ENCODE peak calls at places on chromosomes 13 and 19, in nine cellular contexts. One of them, this sample, is unnamed.

GRCh38 chr19:531009-531752 is 379 bp upstream of the CDC34 start:
- DNase-seq in left ventricle myocardium inferior: peak; percentile 84
- DNase-seq in T-helper 9 cell: peak; percentile 85
- DNase-seq in substantia nigra: no peak
- DNase-seq in posterior cingulate gyrus: peak; percentile 58
- DNase-seq in globus pallidus: peak; percentile 71
- DNase-seq in fibroblast of the aortic adventitia: peak; percentile 74
- DNase-seq in Right ventricle myocardium superior: peak; percentile 91
- DNase-seq in T47D: peak; percentile 95
- DNase-seq in this sample: peak; percentile 70

GRCh38 chr13:78762825-78763224 is 103.9 kb upstream of the OBI1 start:
- DNase-seq in fibroblast of the aortic adventitia: no peak
- DNase-seq in substantia nigra: no peak
- DNase-seq in Right ventricle myocardium superior: no peak
- DNase-seq in left ventricle myocardium inferior: no peak
- DNase-seq in posterior cingulate gyrus: no peak
- DNase-seq in T-helper 9 cell: no peak
- DNase-seq in globus pallidus: no peak
- DNase-seq in T47D: no peak
- DNase-seq in this sample: no peak

GRCh38 chr13:66835040-66835628 is 395.0 kb downstream of the PCDH9 start:
- DNase-seq in left ventricle myocardium inferior: peak; percentile 84
- DNase-seq in T47D: no peak
- DNase-seq in posterior cingulate gyrus: peak; percentile 71
- DNase-seq in fibroblast of the aortic adventitia: peak; percentile 19
- DNase-seq in Right ventricle myocardium superior: peak; percentile 90
- DNase-seq in substantia nigra: peak; percentile 54
- DNase-seq in T-helper 9 cell: no peak
- DNase-seq in globus pallidus: peak; percentile 90
- DNase-seq in this sample: no peak

GRCh38 chr13:97133955-97134354 is 88.2 kb upstream of the MBNL2 start:
- DNase-seq in posterior cingulate gyrus: no peak
- DNase-seq in Right ventricle myocardium superior: no peak
- DNase-seq in T47D: no peak
- DNase-seq in T-helper 9 cell: no peak
- DNase-seq in globus pallidus: no peak
- DNase-seq in fibroblast of the aortic adventitia: no peak
- DNase-seq in left ventricle myocardium inferior: no peak
- DNase-seq in substantia nigra: no peak
- DNase-seq in this sample: no peak

GRCh38 chr13:75855847-75856246 is 219.7 kb downstream of the LMO7 start:
- DNase-seq in posterior cingulate gyrus: no peak
- DNase-seq in Right ventricle myocardium superior: no peak
- DNase-seq in T47D: no peak
- DNase-seq in substantia nigra: no peak
- DNase-seq in T-helper 9 cell: no peak
- DNase-seq in left ventricle myocardium inferior: no peak
- DNase-seq in globus pallidus: no peak
- DNase-seq in fibroblast of the aortic adventitia: no peak
- DNase-seq in this sample: no peak

GRCh38 chr13:99218969-99219368 is 18.3 kb downstream of the UBAC2 start:
- DNase-seq in T-helper 9 cell: peak; percentile 47
- DNase-seq in T47D: no peak
- DNase-seq in Right ventricle myocardium superior: no peak
- DNase-seq in left ventricle myocardium inferior: no peak
- DNase-seq in globus pallidus: no peak
- DNase-seq in substantia nigra: no peak
- DNase-seq in fibroblast of the aortic adventitia: no peak
- DNase-seq in posterior cingulate gyrus: no peak
- DNase-seq in this sample: peak; percentile 60

GRCh38 chr13:42393573-42394360 is 121.8 kb downstream of the AKAP11 start:
- DNase-seq in Right ventricle myocardium superior: no peak
- DNase-seq in left ventricle myocardium inferior: no peak
- DNase-seq in globus pallidus: no peak
- DNase-seq in substantia nigra: no peak
- DNase-seq in T-helper 9 cell: no peak
- DNase-seq in posterior cingulate gyrus: no peak
- DNase-seq in fibroblast of the aortic adventitia: no peak
- DNase-seq in T47D: no peak
- DNase-seq in this sample: no peak

GRCh38 chr19:457636-458035 is 3.2 kb downstream of the SHC2 start:
- DNase-seq in globus pallidus: no peak
- DNase-seq in posterior cingulate gyrus: no peak
- DNase-seq in left ventricle myocardium inferior: no peak
- DNase-seq in T47D: no peak
- DNase-seq in substantia nigra: no peak
- DNase-seq in Right ventricle myocardium superior: peak; percentile 27
- DNase-seq in fibroblast of the aortic adventitia: no peak
- DNase-seq in T-helper 9 cell: no peak
- DNase-seq in this sample: no peak

GRCh38 chr19:18725755-18726416 is 42.4 kb downstream of the CRTC1 start:
- DNase-seq in fibroblast of the aortic adventitia: no peak
- DNase-seq in posterior cingulate gyrus: no peak
- DNase-seq in substantia nigra: no peak
- DNase-seq in T47D: no peak
- DNase-seq in Right ventricle myocardium superior: no peak
- DNase-seq in T-helper 9 cell: no peak
- DNase-seq in globus pallidus: no peak
- DNase-seq in left ventricle myocardium inferior: no peak
- DNase-seq in this sample: no peak

GRCh38 chr13:102645701-102646100 is 48.9 kb downstream of the TPP2 start:
- DNase-seq in globus pallidus: no peak
- DNase-seq in posterior cingulate gyrus: no peak
- DNase-seq in T47D: no peak
- DNase-seq in left ventricle myocardium inferior: no peak
- DNase-seq in T-helper 9 cell: no peak
- DNase-seq in Right ventricle myocardium superior: no peak
- DNase-seq in fibroblast of the aortic adventitia: no peak
- DNase-seq in substantia nigra: no peak
- DNase-seq in this sample: no peak

GRCh38 chr19:55175117-55175867 is 4.8 kb downstream of the SYT5 start:
- DNase-seq in globus pallidus: no peak
- DNase-seq in T47D: no peak
- DNase-seq in fibroblast of the aortic adventitia: no peak
- DNase-seq in posterior cingulate gyrus: peak; percentile 40
- DNase-seq in left ventricle myocardium inferior: no peak
- DNase-seq in Right ventricle myocardium superior: no peak
- DNase-seq in T-helper 9 cell: no peak
- DNase-seq in substantia nigra: no peak
- DNase-seq in this sample: no peak

GRCh38 chr13:30561506-30561905 is 56.2 kb upstream of the USPL1 start:
- DNase-seq in fibroblast of the aortic adventitia: no peak
- DNase-seq in T47D: no peak
- DNase-seq in Right ventricle myocardium superior: no peak
- DNase-seq in T-helper 9 cell: no peak
- DNase-seq in globus pallidus: no peak
- DNase-seq in left ventricle myocardium inferior: no peak
- DNase-seq in posterior cingulate gyrus: no peak
- DNase-seq in substantia nigra: no peak
- DNase-seq in this sample: no peak

GRCh38 chr13:48294670-48295069 is 8.9 kb upstream of the RB1 start:
- DNase-seq in globus pallidus: no peak
- DNase-seq in posterior cingulate gyrus: no peak
- DNase-seq in Right ventricle myocardium superior: no peak
- DNase-seq in substantia nigra: no peak
- DNase-seq in T-helper 9 cell: no peak
- DNase-seq in T47D: no peak
- DNase-seq in left ventricle myocardium inferior: no peak
- DNase-seq in fibroblast of the aortic adventitia: no peak
- DNase-seq in this sample: no peak

GRCh38 chr13:44818428-44818827 is 170.8 kb downstream of the NUFIP1 start:
- DNase-seq in left ventricle myocardium inferior: no peak
- DNase-seq in globus pallidus: no peak
- DNase-seq in posterior cingulate gyrus: no peak
- DNase-seq in fibroblast of the aortic adventitia: no peak
- DNase-seq in substantia nigra: no peak
- DNase-seq in T47D: peak; percentile 23
- DNase-seq in Right ventricle myocardium superior: no peak
- DNase-seq in T-helper 9 cell: no peak
- DNase-seq in this sample: no peak

GRCh38 chr19:49691243-49692101 is 556 bp downstream of the CPT1C start:
- DNase-seq in T47D: no peak
- DNase-seq in globus pallidus: peak; percentile 78
- DNase-seq in substantia nigra: peak; percentile 40
- DNase-seq in fibroblast of the aortic adventitia: peak; percentile 72
- DNase-seq in posterior cingulate gyrus: peak; percentile 82
- DNase-seq in T-helper 9 cell: no peak
- DNase-seq in left ventricle myocardium inferior: peak; percentile 68
- DNase-seq in Right ventricle myocardium superior: peak; percentile 80
- DNase-seq in this sample: no peak

GRCh38 chr19:41893899-41894298 is 10.9 kb downstream of the ARHGEF1 start:
- DNase-seq in left ventricle myocardium inferior: no peak
- DNase-seq in T47D: no peak
- DNase-seq in posterior cingulate gyrus: no peak
- DNase-seq in globus pallidus: no peak
- DNase-seq in Right ventricle myocardium superior: no peak
- DNase-seq in substantia nigra: no peak
- DNase-seq in fibroblast of the aortic adventitia: no peak
- DNase-seq in T-helper 9 cell: no peak
- DNase-seq in this sample: no peak

This sample was measured in CD4-positive, alpha-beta T cell.